ENCODE peak calls at places on chromosomes 7 and 10, in ten cellular contexts. R, G, V, P, K, O, H, L, J and W are unnamed samples.

GRCh38 chr10:125777806-125778205 is 2.2 kb upstream of the MMP21 start:
- DNase-seq in R (no peak), G (no peak), V (no peak), P (no peak), K (no peak), O (no peak), H (no peak), L (no peak), J (no peak), W (no peak)

GRCh38 chr7:78683566-78683965 is 769.9 kb downstream of the MAGI2 start:
- DNase-seq in R (no peak), G (no peak), V (no peak), P (no peak), K (no peak), O (no peak), H (no peak), L (no peak), J (no peak), W (no peak)

GRCh38 chr7:107857541-107857912 is 33.5 kb upstream of the DLD start:
- DNase-seq in R (no peak), G (no peak), V (no peak), P (peak), K (peak), O (peak), H (peak), L (no peak), J (no peak), W (peak)

GRCh38 chr7:20220293-20220755 is 3.1 kb upstream of the MACC1 start:
- DNase-seq in R (no peak), G (no peak), V (no peak), P (no peak), K (no peak), O (no peak), H (no peak), L (no peak), J (no peak), W (no peak)

GRCh38 chr10:35202050-35202449 is 75.4 kb downstream of the CREM start:
- DNase-seq in R (no peak), G (no peak), V (no peak), P (no peak), K (no peak), O (no peak), H (no peak), L (no peak), J (no peak), W (no peak)

GRCh38 chr10:7417103-7417623 is 6.3 kb upstream of the SFMBT2 start:
- DNase-seq in R (peak), G (peak), V (no peak), P (peak), K (no peak), O (peak), H (peak), L (no peak), J (no peak), W (no peak)

GRCh38 chr7:134755422-134756022 is 23.9 kb upstream of the CALD1 start:
- DNase-seq in R (no peak), G (no peak), V (no peak), P (no peak), K (no peak), O (peak), H (peak), L (no peak), J (no peak), W (no peak)

GRCh38 chr7:107164092-107164491 is 4.7 kb upstream of the HBP1 start:
- DNase-seq in R (no peak), G (no peak), V (no peak), P (peak), K (no peak), O (peak), H (no peak), L (no peak), J (no peak), W (no peak)

GRCh38 chr7:40579401-40579800 is 444.6 kb downstream of the SUGCT start:
- DNase-seq in R (no peak), G (no peak), V (no peak), P (peak), K (no peak), O (peak), H (no peak), L (no peak), J (no peak), W (peak)

GRCh38 chr7:2075811-2076210 is 156.9 kb downstream of the MAD1L1 start:
- DNase-seq in R (no peak), G (no peak), V (no peak), P (no peak), K (no peak), O (no peak), H (no peak), L (no peak), J (no peak), W (no peak)

GRCh38 chr7:23473848-23474097 is 3.5 kb upstream of the IGF2BP3 start:
- DNase-seq in R (no peak), G (no peak), V (no peak), P (no peak), K (no peak), O (no peak), H (no peak), L (no peak), J (no peak), W (no peak)

GRCh38 chr7:95686109-95686508 is 86.2 kb upstream of the DYNC1I1 start:
- DNase-seq in R (peak), G (no peak), V (no peak), P (peak), K (no peak), O (peak), H (peak), L (no peak), J (no peak), W (peak)

GRCh38 chr10:72056113-72056512 is 32.2 kb downstream of the SPOCK2 start:
- DNase-seq in R (no peak), G (no peak), V (no peak), P (no peak), K (no peak), O (no peak), H (no peak), L (no peak), J (no peak), W (no peak)

GRCh38 chr10:33129181-33129928 is 171.3 kb upstream of the ITGB1 start:
- DNase-seq in R (peak), G (peak), V (no peak), P (peak), K (peak), O (peak), H (peak), L (no peak), J (no peak), W (peak)

GRCh38 chr10:110447886-110448285 is 49.8 kb upstream of the DUSP5 start:
- DNase-seq in R (no peak), G (no peak), V (no peak), P (no peak), K (no peak), O (no peak), H (no peak), L (no peak), J (no peak), W (no peak)

GRCh38 chr7:105978035-105978434 is 15.0 kb downstream of the CDHR3 start:
- DNase-seq in R (no peak), G (no peak), V (no peak), P (no peak), K (no peak), O (no peak), H (no peak), L (no peak), J (no peak), W (no peak)

GRCh38 chr10:52334595-52334994 is 20.5 kb downstream of the DKK1 start:
- DNase-seq in R (no peak), G (no peak), V (no peak), P (peak), K (no peak), O (no peak), H (no peak), L (no peak), J (no peak), W (no peak)

GRCh38 chr10:75922435-75922834 is 491.0 kb downstream of the LRMDA start:
- DNase-seq in R (no peak), G (no peak), V (no peak), P (peak), K (no peak), O (peak), H (peak), L (no peak), J (no peak), W (no peak)
- TF ChIP-seq CTCF in R (peak), G (peak), V (no peak), P (peak), K (peak), O (peak), H (peak), L (no peak), J (peak), W (peak)

GRCh38 chr7:100585511-100586265 is at the start of gene LRCH4:
- DNase-seq in R (no peak), G (no peak), V (peak), P (peak), K (no peak), O (no peak), H (no peak), L (no peak), J (peak), W (peak)

GRCh38 chr7:100586266-100587025 is at the start of gene FBXO24:
- DNase-seq in R (peak), G (peak), V (peak), P (peak), K (peak), O (peak), H (peak), L (peak), J (peak), W (peak)

GRCh38 chr7:100589341-100589935 is 3.3 kb downstream of the FBXO24 start:
- DNase-seq in R (no peak), G (no peak), V (no peak), P (no peak), K (no peak), O (no peak), H (no peak), L (no peak), J (no peak), W (no peak)

GRCh38 chr7:100590077-100590737 is 4.1 kb downstream of the FBXO24 start:
- DNase-seq in R (no peak), G (no peak), V (no peak), P (no peak), K (no peak), O (peak), H (no peak), L (no peak), J (peak), W (peak)

GRCh38 chr7:100588438-100588837 is 2.3 kb downstream of the FBXO24 start:
- DNase-seq in R (no peak), G (no peak), V (no peak), P (peak), K (no peak), O (peak), H (no peak), L (no peak), J (no peak), W (peak)
- TF ChIP-seq CTCF in R (peak), G (peak), V (peak), P (peak), K (peak), O (peak), H (peak), L (peak), J (peak), W (peak)

GRCh38 chr10:113000876-113001598 is 51.0 kb downstream of the TCF7L2 start:
- DNase-seq in R (no peak), G (no peak), V (no peak), P (peak), K (no peak), O (no peak), H (no peak), L (no peak), J (no peak), W (peak)
- TF ChIP-seq CTCF in R (peak), G (no peak), V (peak), P (peak), K (peak), O (no peak), H (peak), L (no peak), J (no peak), W (peak)

DNA sequence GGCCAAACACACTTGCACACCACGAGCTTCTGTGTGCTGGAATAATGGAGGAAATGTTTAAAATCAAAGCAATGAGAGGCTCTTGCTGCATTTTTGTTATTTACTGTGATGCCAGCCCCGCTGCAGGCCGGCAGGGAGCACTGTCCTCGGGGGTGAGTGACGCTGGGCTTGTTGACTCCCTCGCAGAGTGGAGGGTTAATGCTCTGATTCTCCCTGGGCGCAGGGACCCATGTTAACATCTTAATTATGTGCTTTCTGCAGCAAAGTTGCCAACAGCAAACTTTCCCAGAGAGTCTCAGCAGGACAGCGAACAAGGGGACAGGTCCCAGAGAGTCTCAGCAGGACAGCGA is 22.9 kb downstream of the SCART1 start:
- DNase-seq in R (no peak), G (no peak), V (no peak), P (no peak), K (no peak), O (no peak), H (no peak), L (no peak), J (no peak), W (no peak)
- TF ChIP-seq CTCF in R (no peak), G (no peak), V (no peak), P (no peak), K (no peak), O (no peak), H (no peak), L (no peak), J (no peak), W (no peak)

GRCh38 chr7:30771859-30772429 is 727 bp downstream of the MINDY4 start:
- DNase-seq in R (no peak), G (no peak), V (no peak), P (no peak), K (no peak), O (no peak), H (no peak), L (no peak), J (no peak), W (no peak)

GRCh38 chr7:30776971-30777370 is 5.8 kb downstream of the MINDY4 start:
- DNase-seq in R (no peak), G (no peak), V (no peak), P (no peak), K (no peak), O (no peak), H (no peak), L (no peak), J (no peak), W (no peak)

GRCh38 chr7:30775992-30776391 is 4.8 kb downstream of the MINDY4 start:
- DNase-seq in R (no peak), G (no peak), V (no peak), P (no peak), K (no peak), O (no peak), H (no peak), L (no peak), J (no peak), W (no peak)

GRCh38 chr7:30770936-30771858 is at the start of gene MINDY4:
- DNase-seq in R (peak), G (no peak), V (peak), P (peak), K (no peak), O (peak), H (peak), L (peak), J (peak), W (peak)

GRCh38 chr7:30772984-30773383 is 1.8 kb downstream of the MINDY4 start:
- DNase-seq in R (no peak), G (no peak), V (no peak), P (no peak), K (no peak), O (no peak), H (no peak), L (no peak), J (no peak), W (no peak)
- TF ChIP-seq CTCF in R (no peak), G (no peak), V (no peak), P (no peak), K (no peak), O (no peak), H (no peak), L (no peak), J (no peak), W (no peak)